ENCODE peak calls at places on chromosomes 2 and 18, in seven cellular contexts. C, Y, A, M, F, I and Q are unnamed samples.

GRCh38 chr2:74658516-74658915 is 4.5 kb downstream of the SEMA4F start:
- DNase-seq in I (no peak), M (no peak), C (no peak), Y (peak; percentile 98), A (no peak), F (peak; percentile 84), Q (no peak)

GRCh38 chr18:21179590-21180220 is 62.3 kb upstream of the GREB1L start:
- DNase-seq in I (no peak), M (peak; percentile 55), F (peak; percentile 82), A (peak; percentile 74), Y (peak; percentile 80), C (peak; percentile 73), Q (peak; percentile 81)

GRCh38 chr2:23235292-23235691 is 149.7 kb upstream of the KLHL29 start:
- DNase-seq in F (no peak), A (no peak), I (no peak), M (no peak), Y (peak; percentile 92), C (no peak), Q (no peak)

GRCh38 chr2:120501591-120501990 is 155.7 kb downstream of the INHBB start:
- DNase-seq in F (no peak), C (no peak), A (no peak), Y (no peak), I (no peak), M (no peak), Q (no peak)

GRCh38 chr2:127516031-127516430 is 10.3 kb downstream of the IWS1 start:
- DNase-seq in C (no peak), Y (peak; percentile 99), A (peak; percentile 65), M (no peak), F (peak; percentile 85), I (no peak), Q (no peak)

GRCh38 chr2:21836766-21837543 is 713.2 kb downstream of the TDRD15 start:
- DNase-seq in C (no peak), F (peak; percentile 90), I (no peak), M (no peak), A (no peak), Y (no peak), Q (no peak)

GRCh38 chr2:132678498-132678897 is 8.5 kb upstream of the LYPD1 start:
- DNase-seq in A (no peak), C (no peak), Y (peak; percentile 18), F (peak; percentile 22), I (no peak), M (no peak), Q (no peak)

GRCh38 chr2:54081574-54081973 is 33.8 kb upstream of the ACYP2 start:
- DNase-seq in C (no peak), Y (no peak), F (peak; percentile 36), I (no peak), M (peak; percentile 87), A (no peak), Q (no peak)

GRCh38 chr2:74985983-74986382 is 27.5 kb downstream of the POLE4 start:
- DNase-seq in M (no peak), A (no peak), F (no peak), C (no peak), I (no peak), Y (no peak), Q (no peak)

GRCh38 chr2:128901572-128902391 is 583.1 kb upstream of the HS6ST1 start:
- DNase-seq in M (no peak), I (no peak), A (no peak), F (no peak), C (peak; percentile 54), Y (no peak), Q (peak; percentile 52)